ENCODE peak calls at places on chromosomes 13 and 19, in four cellular contexts. M, L, I and P are unnamed samples.
A peak's percentile ranks its signal among the peaks of the same experiment; 100 is the strongest.

GRCh38 chr19:7366701-7367420 is 18.1 kb downstream of the ARHGEF18 start:
- DNase-seq in M (no peak), L (no peak), I (peak; percentile 18), P (no peak)

GRCh38 chr13:25179011-25179410 is 6.9 kb upstream of the AMER2 start:
- DNase-seq in M (no peak), L (no peak), I (no peak), P (no peak)

GRCh38 chr19:40344422-40344821 is 3.8 kb downstream of the C19orf47 start:
- DNase-seq in M (no peak), L (no peak), I (no peak), P (no peak)

GRCh38 chr13:98225036-98225940 is 48.2 kb upstream of the RNF113B start:
- DNase-seq in M (no peak), L (no peak), I (no peak), P (no peak)

GRCh38 chr13:86446311-86446710 is 647.1 kb upstream of the SLITRK6 start:
- DNase-seq in M (no peak), L (no peak), I (no peak), P (no peak)

GRCh38 chr13:48424212-48424611 is 11.3 kb upstream of the LPAR6 start:
- DNase-seq in M (no peak), L (no peak), I (no peak), P (no peak)

GRCh38 chr13:94993608-94994007 is 281.3 kb upstream of the SOX21 start:
- DNase-seq in M (no peak), L (no peak), I (no peak), P (no peak)

GRCh38 chr19:48877900-48878218 is 5.6 kb downstream of the PPP1R15A start:
- DNase-seq in M (no peak), L (no peak), I (no peak), P (no peak)

GRCh38 chr13:39954476-39954875 is 299.0 kb downstream of the COG6 start:
- DNase-seq in M (no peak), L (no peak), I (no peak), P (no peak)

GRCh38 chr19:38704488-38705026 is 39.7 kb downstream of the CAPN12 start:
- DNase-seq in M (no peak), L (no peak), I (no peak), P (no peak)